ENCODE peak calls at places on chromosome 20, in four cellular contexts. F is activated CD4-positive, alpha-beta T cell treated with anti-CD3 and anti-CD28 coated beads for 48 hours; X is T-helper 17 cell; I is GM10248. V is an unnamed sample.

GRCh38 chr20:44719841-44720240 is 4.7 kb downstream of the CCN5 start:
- DNase-seq in F (no peak), X (no peak), I (no peak), V (no peak)

GRCh38 chr20:15593061-15593460 is 980.2 kb downstream of the KIF16B start:
- DNase-seq in X (no peak), I (no peak), F (no peak), V (no peak)

GRCh38 chr20:577167-577791 is 32.8 kb downstream of the TCF15 start:
- DNase-seq in F (no peak), X (no peak), I (no peak), V (no peak)

GRCh38 chr20:57259179-57260021 is 7.0 kb downstream of the BMP7 start:
- DNase-seq in I (no peak), X (no peak), F (no peak), V (no peak)

GRCh38 chr20:33954504-33954903 is 39.2 kb upstream of the RALY start:
- DNase-seq in X (no peak), F (no peak), I (no peak), V (no peak)

GRCh38 chr20:19812056-19812455 is 54.0 kb downstream of the RIN2 start:
- DNase-seq in I (no peak), F (no peak), X (no peak), V (no peak)

GRCh38 chr20:56032251-56032650 is 26.9 kb upstream of the CBLN4 start:
- DNase-seq in F (no peak), I (no peak), X (no peak), V (no peak)

GRCh38 chr20:699811-700338 is 24.3 kb upstream of the SCRT2 start:
- DNase-seq in X (no peak), F (no peak), I (no peak), V (no peak)

GRCh38 chr20:52124821-52125220 is 66.8 kb downstream of the ZFP64 start:
- DNase-seq in I (no peak), F (no peak), X (no peak), V (no peak)

GRCh38 chr20:33009214-33010132 is 2.0 kb downstream of the BPIFB2 start:
- DNase-seq in X (no peak), F (no peak), I (no peak), V (no peak)

GRCh38 chr20:32028647-32029372 is 18.6 kb downstream of the CCM2L start:
- DNase-seq in I (no peak), X (no peak), F (no peak), V (no peak)

GRCh38 chr20:10992776-10993175 is 319.0 kb upstream of the JAG1 start:
- DNase-seq in F (no peak), I (no peak), X (no peak), V (no peak)

GRCh38 chr20:52150440-52151258 is 40.9 kb downstream of the ZFP64 start:
- DNase-seq in X (no peak), F (peak; percentile 13), I (peak; percentile 65), V (no peak)

GRCh38 chr20:59525500-59526241 is 78.7 kb upstream of the PHACTR3 start:
- DNase-seq in X (no peak), I (peak; percentile 57), F (peak; percentile 54), V (no peak)

GRCh38 chr20:50546729-50547314 is 36.6 kb downstream of the PTPN1 start:
- DNase-seq in X (no peak), F (no peak), I (peak; percentile 42), V (no peak)

GRCh38 chr20:2984956-2985661 is 58.3 kb upstream of the GNRH2 start:
- DNase-seq in I (no peak), F (peak; percentile 71), X (no peak), V (no peak)

GRCh38 chr20:16419138-16419715 is 154.0 kb downstream of the KIF16B start:
- DNase-seq in F (no peak), I (no peak), X (no peak), V (no peak)

GRCh38 chr20:9147553-9148024 is 78.7 kb downstream of the PLCB4 start:
- DNase-seq in F (no peak), I (no peak), X (no peak), V (no peak)

GRCh38 chr20:56433880-56434255 is 21.8 kb downstream of the CASS4 start:
- DNase-seq in I (no peak), X (no peak), F (no peak), V (no peak)

GRCh38 chr20:46118481-46119020 is 437 bp downstream of the CD40 start:
- DNase-seq in X (no peak), F (no peak), I (peak; percentile 53), V (no peak)

GRCh38 chr20:47673671-47673955 is 111.7 kb downstream of the SULF2 start:
- DNase-seq in X (no peak), I (no peak), F (no peak), V (no peak)

GRCh38 chr20:36917943-36918342 is 33.6 kb downstream of the SAMHD1 start:
- DNase-seq in I (no peak), F (peak; percentile 25), X (no peak), V (no peak)

GRCh38 chr20:10023911-10024310 is 10.9 kb upstream of the ANKEF1 start:
- DNase-seq in X (no peak), F (no peak), I (no peak), V (no peak)

GRCh38 chr20:61560361-61560853 is 308.3 kb downstream of the CDH4 start:
- DNase-seq in X (no peak), F (no peak), I (no peak), V (no peak)

V was measured in T-helper 1 cell.